ENCODE peak calls at places on chromosomes 6 and 20, in nine cellular contexts. Y is stomach, P is NB4, Z is cardiac muscle cell, K is AG09309, V is GM23338, J is endodermal cell, L is uterus, S is GM12865. C is an unnamed sample.

GRCh38 chr6:136103101-136103688 is 146.9 kb downstream of the MTFR2 start:
- DNase-seq in Y (no peak), P (no peak), Z (peak; percentile 40), K (no peak), V (peak; percentile 28), J (no peak), L (peak; percentile 48), S (no peak), C (no peak)

GRCh38 chr20:610130-611046 is at the start of gene TCF15:
- DNase-seq in Y (no peak), P (no peak), Z (peak; percentile 86), K (no peak), V (peak; percentile 85), J (peak; percentile 85), L (no peak), S (no peak), C (peak; percentile 39)

GRCh38 chr6:117829594-117830319 is 77.3 kb upstream of the SLC35F1 start:
- DNase-seq in Y (no peak), P (peak; percentile 21), Z (peak; percentile 62), K (no peak), V (peak; percentile 84), J (peak; percentile 89), L (no peak), S (peak; percentile 47), C (peak; percentile 43)

GRCh38 chr6:157488635-157489226 is 107.7 kb downstream of the ZDHHC14 start:
- DNase-seq in Y (no peak), P (no peak), Z (no peak), K (no peak), V (no peak), J (peak; percentile 49), L (no peak), S (no peak), C (no peak)

GRCh38 chr20:1377984-1378742 is 14.7 kb downstream of the FKBP1A start:
- DNase-seq in Y (no peak), P (no peak), Z (no peak), K (no peak), V (no peak), J (peak; percentile 40), L (no peak), S (no peak), C (peak; percentile 83)

GRCh38 chr6:137277971-137278602 is 58.9 kb upstream of the IFNGR1 start:
- DNase-seq in Y (no peak), P (no peak), Z (no peak), K (no peak), V (peak; percentile 48), J (peak; percentile 88), L (no peak), S (no peak), C (peak; percentile 72)

GRCh38 chr20:1357921-1358671 is 29.2 kb upstream of the SDCBP2 start:
- DNase-seq in Y (no peak), P (no peak), Z (no peak), K (no peak), V (no peak), J (no peak), L (no peak), S (no peak), C (no peak)

GRCh38 chr6:160301341-160301740 is 42.7 kb upstream of the SLC22A2 start:
- DNase-seq in Y (no peak), P (no peak), Z (no peak), K (no peak), V (no peak), J (no peak), L (no peak), S (no peak), C (no peak)

DNA sequence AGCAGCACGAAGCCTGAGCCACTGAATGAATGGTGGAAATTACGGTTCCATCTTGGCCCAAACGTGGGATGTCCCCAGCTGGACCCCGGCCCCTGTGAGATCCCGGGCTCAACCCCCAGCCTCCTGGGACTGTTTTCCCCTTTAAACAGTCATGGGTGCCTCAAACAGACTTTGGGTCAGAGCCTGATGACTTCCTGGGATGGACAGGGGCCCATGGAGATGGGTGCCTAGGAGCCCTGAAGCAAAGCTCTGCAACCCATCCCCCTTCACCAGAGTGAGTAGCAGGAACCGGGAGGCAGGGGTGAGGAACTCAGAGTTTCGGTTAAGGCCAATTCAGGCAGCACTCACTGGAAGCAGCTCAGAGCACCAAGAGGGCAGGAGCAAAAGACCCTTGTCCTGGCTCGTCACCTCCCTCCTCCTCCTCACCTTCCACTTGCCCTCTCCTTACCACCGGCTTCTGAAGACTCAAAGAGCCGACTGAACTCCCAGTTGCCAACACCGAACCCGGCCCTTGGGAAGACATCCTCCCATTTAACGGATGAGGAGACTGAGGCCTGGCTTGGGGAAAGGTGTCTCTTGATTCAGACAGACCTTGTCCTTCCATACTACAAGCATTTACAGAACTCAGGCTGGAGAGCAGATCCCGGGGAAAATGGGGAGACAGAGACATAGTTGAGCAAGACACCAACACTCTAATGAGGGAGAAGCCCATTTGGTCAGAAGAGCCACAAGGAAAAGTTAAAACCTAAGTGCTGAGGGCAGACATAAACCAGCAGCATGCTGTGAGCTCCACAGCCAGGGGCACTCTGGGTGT is 14.9 kb upstream of the TLDC2 start:
- DNase-seq in Y (no peak), P (no peak), Z (no peak), K (no peak), V (no peak), J (no peak), L (no peak), S (no peak), C (no peak)
- H3K4me3 ChIP-seq in Y (peak overlapping the region; percentile 81), P (no peak overlapping the region), Z (no peak overlapping the region), K (peak overlapping the region; percentile 56), V (peak overlapping the region; percentile 73), J (peak overlapping the region; percentile 81), L (peak overlapping the region; percentile 45), S (no peak overlapping the region), C (peak overlapping the region; percentile 54)

GRCh38 chr6:27630727-27631613 is 158.1 kb upstream of the ZNF184 start:
- DNase-seq in Y (no peak), P (no peak), Z (peak; percentile 78), K (no peak), V (peak; percentile 92), J (peak; percentile 94), L (no peak), S (peak; percentile 82), C (peak; percentile 74)
- TF ChIP-seq CTCF in Y (no peak), P (no peak), Z (no peak), K (no peak), V (peak; percentile 30), J (peak; percentile 60), L (no peak), S (no peak), C (peak; percentile 14)

DNA sequence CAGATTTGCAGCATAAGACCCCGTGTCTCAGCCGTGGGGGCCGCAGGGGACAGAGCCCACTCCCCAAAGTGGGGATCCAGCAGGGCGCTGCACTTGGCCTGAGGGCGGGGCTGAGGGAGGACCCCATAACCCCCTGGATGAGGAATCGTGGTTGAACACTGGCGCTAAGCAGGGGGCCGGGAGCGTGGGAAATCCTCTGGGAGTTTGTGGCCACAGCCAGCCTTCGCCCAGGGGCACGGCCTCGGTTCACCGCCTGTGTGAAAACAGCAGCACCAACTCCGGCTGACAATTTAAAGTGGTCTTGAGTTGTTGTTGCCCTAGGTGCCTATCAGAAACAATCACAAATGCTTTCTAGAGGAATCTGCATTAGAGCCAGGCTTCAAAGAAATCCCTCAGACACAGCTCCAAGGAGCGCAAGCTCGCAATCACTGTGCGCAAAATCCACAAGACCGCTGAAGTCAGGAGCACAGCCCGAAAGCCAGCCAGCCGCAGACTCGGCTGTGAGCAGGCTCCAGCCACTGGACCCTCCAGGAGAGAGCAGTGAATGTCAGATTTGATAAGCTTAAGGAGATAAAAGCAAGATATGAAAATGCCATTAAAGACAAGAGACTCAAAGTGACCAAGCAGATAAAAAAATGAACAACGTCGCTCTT is 10.9 kb upstream of the RPS6KA2 start:
- DNase-seq in Y (no peak), P (no peak), Z (no peak), K (no peak), V (no peak), J (peak; percentile 35), L (no peak), S (no peak), C (no peak)
- H3K4me3 ChIP-seq in Y (no peak overlapping the region), P (no peak overlapping the region), Z (no peak overlapping the region), K (no peak overlapping the region), V (no peak overlapping the region), J (no peak overlapping the region), L (no peak overlapping the region), S (no peak overlapping the region), C (no peak overlapping the region)

DNA sequence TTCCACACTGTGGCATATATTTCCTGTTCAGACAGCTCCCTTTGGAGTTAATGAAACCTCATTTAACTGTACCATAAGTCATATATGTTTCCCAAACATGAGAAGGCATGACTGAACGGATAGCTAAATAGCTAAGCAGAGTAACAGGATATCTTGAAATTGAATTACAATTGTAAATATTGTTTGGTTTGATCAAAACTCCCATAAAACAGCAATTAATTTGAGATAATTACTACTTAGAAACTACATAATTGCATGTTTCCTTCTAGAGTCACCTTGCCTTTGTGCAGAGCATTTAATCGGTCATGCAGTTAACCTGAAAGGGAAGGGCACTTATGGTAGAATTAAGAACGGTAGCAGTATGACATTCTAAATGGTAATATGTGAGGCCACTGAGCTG is 179.0 kb upstream of the MAP3K7 start:
- DNase-seq in Y (no peak), P (no peak), Z (no peak), K (no peak), V (no peak), J (no peak), L (no peak), S (no peak), C (peak; percentile 15)
- TF ChIP-seq CTCF in Y (no peak), P (no peak), Z (no peak), K (no peak), V (no peak), J (no peak), L (no peak), S (no peak), C (no peak)

DNA sequence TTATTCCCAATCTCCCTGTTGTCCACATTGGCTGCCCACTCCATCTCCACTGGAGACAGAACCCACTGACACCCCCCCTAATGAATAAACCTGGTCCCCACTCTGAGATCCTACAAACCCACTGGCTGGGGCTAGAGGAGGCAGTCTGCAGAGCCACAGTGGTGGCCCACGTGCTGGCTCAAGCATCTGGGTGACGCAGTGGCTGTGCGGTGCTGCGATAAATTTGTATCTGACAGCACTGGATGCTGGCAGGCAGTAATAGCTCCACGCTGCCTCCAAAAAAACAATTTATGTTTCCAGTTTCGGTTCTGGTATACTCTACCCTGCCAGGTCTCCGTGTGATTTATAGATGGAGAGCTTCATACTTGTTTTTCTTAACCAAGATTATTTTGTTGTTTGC is 87.1 kb upstream of the SYNDIG1 start:
- DNase-seq in Y (no peak), P (no peak), Z (no peak), K (no peak), V (no peak), J (no peak), L (peak; percentile 52), S (no peak), C (no peak)
- H3K4me3 ChIP-seq in Y (no peak overlapping the region), P (no peak overlapping the region), Z (no peak overlapping the region), K (no peak overlapping the region), V (no peak overlapping the region), J (no peak overlapping the region), L (no peak overlapping the region), S (no peak overlapping the region), C (no peak overlapping the region)

DNA sequence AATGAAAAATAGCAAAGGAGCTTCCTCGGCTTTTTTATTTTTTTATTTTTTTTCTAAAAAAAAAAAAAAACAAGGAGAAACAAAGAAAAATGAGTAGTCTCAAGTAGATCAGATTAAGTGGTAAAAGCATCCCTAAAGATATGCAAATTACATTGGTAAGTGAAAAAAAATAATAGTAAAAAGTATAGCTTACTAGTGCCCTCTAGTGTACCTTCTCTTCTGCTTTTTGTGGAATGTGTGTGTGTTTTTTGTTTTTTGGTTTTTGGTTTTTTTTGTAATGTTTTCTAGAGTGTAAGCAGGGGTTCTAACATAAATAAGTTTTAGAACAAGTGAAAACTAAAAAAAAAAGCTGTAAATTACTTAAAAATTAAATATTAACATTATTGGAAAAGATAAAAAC is 1062.0 kb downstream of the HACE1 start:
- DNase-seq in Y (no peak), P (peak; percentile 17), Z (no peak), K (no peak), V (peak; percentile 64), J (no peak), L (no peak), S (no peak), C (peak; percentile 9)
- TF ChIP-seq CTCF in Y (no peak), P (peak; percentile 31), Z (peak; percentile 34), K (no peak), V (no peak), J (peak; percentile 81), L (no peak), S (no peak), C (peak; percentile 22)

C was measured in epithelial cell of esophagus.